ENCODE peak calls at places on chromosomes 6 and 20, in seven cellular contexts. One of them, this sample, is unnamed.

GRCh38 chr6:33792990-33793389 is 4.1 kb upstream of the LEMD2 start:
- DNase-seq in germinal center: no peak
- DNase-seq in AG08396: no peak
- DNase-seq in stimulated activated CD8-positive, alpha-beta memory T cell treated with anti-CD3 and anti-CD28 coated beads, Interleukin-4, amount 100 ng/mL, for 1 hour: no peak
- DNase-seq in GM12892: no peak
- DNase-seq in kidney tubule cell: no peak
- DNase-seq in anterior cingulate cortex: no peak
- DNase-seq in this sample: no peak

GRCh38 chr20:59123011-59123676 is 40.5 kb upstream of the ZNF831 start:
- DNase-seq in anterior cingulate cortex: no peak
- DNase-seq in germinal center: peak
- DNase-seq in stimulated activated CD8-positive, alpha-beta memory T cell treated with anti-CD3 and anti-CD28 coated beads, Interleukin-4, amount 100 ng/mL, for 1 hour: no peak
- DNase-seq in GM12892: no peak
- DNase-seq in kidney tubule cell: no peak
- DNase-seq in AG08396: no peak
- DNase-seq in this sample: no peak

GRCh38 chr6:26543953-26544352 is 5.8 kb downstream of the HMGN4 start:
- DNase-seq in AG08396: no peak
- DNase-seq in kidney tubule cell: peak
- DNase-seq in stimulated activated CD8-positive, alpha-beta memory T cell treated with anti-CD3 and anti-CD28 coated beads, Interleukin-4, amount 100 ng/mL, for 1 hour: no peak
- DNase-seq in GM12892: no peak
- DNase-seq in anterior cingulate cortex: no peak
- DNase-seq in germinal center: peak
- DNase-seq in this sample: no peak

GRCh38 chr6:12911387-12911960 is 194.9 kb downstream of the PHACTR1 start:
- DNase-seq in GM12892: no peak
- DNase-seq in germinal center: no peak
- DNase-seq in stimulated activated CD8-positive, alpha-beta memory T cell treated with anti-CD3 and anti-CD28 coated beads, Interleukin-4, amount 100 ng/mL, for 1 hour: no peak
- DNase-seq in kidney tubule cell: peak
- DNase-seq in anterior cingulate cortex: peak
- DNase-seq in AG08396: no peak
- DNase-seq in this sample: no peak

GRCh38 chr6:127561660-127562059 is 15.3 kb upstream of the C6orf58 start:
- DNase-seq in AG08396: no peak
- DNase-seq in anterior cingulate cortex: no peak
- DNase-seq in GM12892: no peak
- DNase-seq in kidney tubule cell: no peak
- DNase-seq in stimulated activated CD8-positive, alpha-beta memory T cell treated with anti-CD3 and anti-CD28 coated beads, Interleukin-4, amount 100 ng/mL, for 1 hour: no peak
- DNase-seq in germinal center: no peak
- DNase-seq in this sample: no peak

GRCh38 chr20:48619126-48620101 is 208.4 kb downstream of the PREX1 start:
- DNase-seq in stimulated activated CD8-positive, alpha-beta memory T cell treated with anti-CD3 and anti-CD28 coated beads, Interleukin-4, amount 100 ng/mL, for 1 hour: no peak
- DNase-seq in GM12892: no peak
- DNase-seq in AG08396: no peak
- DNase-seq in kidney tubule cell: no peak
- DNase-seq in anterior cingulate cortex: no peak
- DNase-seq in germinal center: no peak
- DNase-seq in this sample: no peak

GRCh38 chr6:5318617-5319016 is 57.3 kb downstream of the FARS2 start:
- DNase-seq in kidney tubule cell: no peak
- DNase-seq in stimulated activated CD8-positive, alpha-beta memory T cell treated with anti-CD3 and anti-CD28 coated beads, Interleukin-4, amount 100 ng/mL, for 1 hour: no peak
- DNase-seq in AG08396: no peak
- DNase-seq in anterior cingulate cortex: no peak
- DNase-seq in GM12892: no peak
- DNase-seq in germinal center: no peak
- DNase-seq in this sample: no peak

GRCh38 chr6:119077643-119078448 is 618 bp downstream of the FAM184A start:
- DNase-seq in stimulated activated CD8-positive, alpha-beta memory T cell treated with anti-CD3 and anti-CD28 coated beads, Interleukin-4, amount 100 ng/mL, for 1 hour: no peak
- DNase-seq in kidney tubule cell: peak
- DNase-seq in AG08396: peak
- DNase-seq in GM12892: peak
- DNase-seq in anterior cingulate cortex: peak
- DNase-seq in germinal center: peak
- DNase-seq in this sample: peak

GRCh38 chr6:129929433-129929832 is 68.3 kb upstream of the TMEM244 start:
- DNase-seq in stimulated activated CD8-positive, alpha-beta memory T cell treated with anti-CD3 and anti-CD28 coated beads, Interleukin-4, amount 100 ng/mL, for 1 hour: no peak
- DNase-seq in AG08396: peak
- DNase-seq in anterior cingulate cortex: peak
- DNase-seq in GM12892: no peak
- DNase-seq in germinal center: no peak
- DNase-seq in kidney tubule cell: peak
- DNase-seq in this sample: no peak

GRCh38 chr6:15481892-15482291 is 180.9 kb downstream of the DTNBP1 start:
- DNase-seq in stimulated activated CD8-positive, alpha-beta memory T cell treated with anti-CD3 and anti-CD28 coated beads, Interleukin-4, amount 100 ng/mL, for 1 hour: no peak
- DNase-seq in GM12892: no peak
- DNase-seq in germinal center: no peak
- DNase-seq in AG08396: no peak
- DNase-seq in kidney tubule cell: peak
- DNase-seq in anterior cingulate cortex: no peak
- DNase-seq in this sample: no peak

GRCh38 chr6:149842331-149842730 is 21.8 kb downstream of the LRP11 start:
- DNase-seq in GM12892: no peak
- DNase-seq in AG08396: no peak
- DNase-seq in anterior cingulate cortex: no peak
- DNase-seq in kidney tubule cell: no peak
- DNase-seq in stimulated activated CD8-positive, alpha-beta memory T cell treated with anti-CD3 and anti-CD28 coated beads, Interleukin-4, amount 100 ng/mL, for 1 hour: no peak
- DNase-seq in germinal center: no peak
- DNase-seq in this sample: no peak

GRCh38 chr6:137171824-137172733 is 1.4 kb downstream of the IL22RA2 start:
- DNase-seq in AG08396: no peak
- DNase-seq in kidney tubule cell: peak
- DNase-seq in stimulated activated CD8-positive, alpha-beta memory T cell treated with anti-CD3 and anti-CD28 coated beads, Interleukin-4, amount 100 ng/mL, for 1 hour: no peak
- DNase-seq in germinal center: no peak
- DNase-seq in anterior cingulate cortex: no peak
- DNase-seq in GM12892: no peak
- DNase-seq in this sample: no peak

GRCh38 chr20:14536738-14537137 is 199.3 kb upstream of the FLRT3 start:
- DNase-seq in AG08396: no peak
- DNase-seq in stimulated activated CD8-positive, alpha-beta memory T cell treated with anti-CD3 and anti-CD28 coated beads, Interleukin-4, amount 100 ng/mL, for 1 hour: no peak
- DNase-seq in anterior cingulate cortex: no peak
- DNase-seq in germinal center: no peak
- DNase-seq in GM12892: no peak
- DNase-seq in kidney tubule cell: no peak
- DNase-seq in this sample: no peak

GRCh38 chr20:50469796-50470195 is 40.4 kb upstream of the PTPN1 start:
- DNase-seq in AG08396: no peak
- DNase-seq in GM12892: no peak
- DNase-seq in stimulated activated CD8-positive, alpha-beta memory T cell treated with anti-CD3 and anti-CD28 coated beads, Interleukin-4, amount 100 ng/mL, for 1 hour: no peak
- DNase-seq in anterior cingulate cortex: no peak
- DNase-seq in germinal center: no peak
- DNase-seq in kidney tubule cell: no peak
- DNase-seq in this sample: no peak

GRCh38 chr20:20946122-20946759 is 159.9 kb downstream of the LINC00237 start:
- DNase-seq in GM12892: no peak
- DNase-seq in kidney tubule cell: peak
- DNase-seq in anterior cingulate cortex: no peak
- DNase-seq in stimulated activated CD8-positive, alpha-beta memory T cell treated with anti-CD3 and anti-CD28 coated beads, Interleukin-4, amount 100 ng/mL, for 1 hour: no peak
- DNase-seq in AG08396: no peak
- DNase-seq in germinal center: no peak
- DNase-seq in this sample: no peak

GRCh38 chr20:58361549-58361948 is 27.5 kb upstream of the VAPB start:
- DNase-seq in GM12892: no peak
- DNase-seq in AG08396: peak
- DNase-seq in stimulated activated CD8-positive, alpha-beta memory T cell treated with anti-CD3 and anti-CD28 coated beads, Interleukin-4, amount 100 ng/mL, for 1 hour: no peak
- DNase-seq in germinal center: no peak
- DNase-seq in anterior cingulate cortex: no peak
- DNase-seq in kidney tubule cell: peak
- DNase-seq in this sample: no peak

GRCh38 chr6:139608872-139609271 is 234.4 kb upstream of the CITED2 start:
- DNase-seq in kidney tubule cell: no peak
- DNase-seq in anterior cingulate cortex: no peak
- DNase-seq in AG08396: peak
- DNase-seq in GM12892: no peak
- DNase-seq in stimulated activated CD8-positive, alpha-beta memory T cell treated with anti-CD3 and anti-CD28 coated beads, Interleukin-4, amount 100 ng/mL, for 1 hour: no peak
- DNase-seq in germinal center: no peak
- DNase-seq in this sample: no peak

GRCh38 chr6:7978736-7979135 is 68.1 kb upstream of the TXNDC5 start:
- DNase-seq in anterior cingulate cortex: no peak
- DNase-seq in GM12892: no peak
- DNase-seq in AG08396: no peak
- DNase-seq in germinal center: no peak
- DNase-seq in stimulated activated CD8-positive, alpha-beta memory T cell treated with anti-CD3 and anti-CD28 coated beads, Interleukin-4, amount 100 ng/mL, for 1 hour: no peak
- DNase-seq in kidney tubule cell: peak
- DNase-seq in this sample: no peak

GRCh38 chr6:2966347-2966746 is 5.0 kb downstream of the SERPINB6 start:
- DNase-seq in kidney tubule cell: no peak
- DNase-seq in AG08396: no peak
- DNase-seq in anterior cingulate cortex: no peak
- DNase-seq in GM12892: no peak
- DNase-seq in stimulated activated CD8-positive, alpha-beta memory T cell treated with anti-CD3 and anti-CD28 coated beads, Interleukin-4, amount 100 ng/mL, for 1 hour: no peak
- DNase-seq in germinal center: no peak
- DNase-seq in this sample: no peak

GRCh38 chr20:36523341-36523740 is 18.0 kb upstream of the MYL9 start:
- DNase-seq in kidney tubule cell: no peak
- DNase-seq in AG08396: no peak
- DNase-seq in stimulated activated CD8-positive, alpha-beta memory T cell treated with anti-CD3 and anti-CD28 coated beads, Interleukin-4, amount 100 ng/mL, for 1 hour: no peak
- DNase-seq in anterior cingulate cortex: no peak
- DNase-seq in germinal center: no peak
- DNase-seq in GM12892: no peak
- DNase-seq in this sample: no peak

GRCh38 chr6:129402244-129402643 is 307.7 kb downstream of the ARHGAP18 start:
- DNase-seq in kidney tubule cell: peak
- DNase-seq in GM12892: no peak
- DNase-seq in anterior cingulate cortex: no peak
- DNase-seq in stimulated activated CD8-positive, alpha-beta memory T cell treated with anti-CD3 and anti-CD28 coated beads, Interleukin-4, amount 100 ng/mL, for 1 hour: no peak
- DNase-seq in AG08396: peak
- DNase-seq in germinal center: no peak
- DNase-seq in this sample: no peak

GRCh38 chr6:138157986-138158638 is 3.6 kb upstream of the ARFGEF3 start:
- DNase-seq in stimulated activated CD8-positive, alpha-beta memory T cell treated with anti-CD3 and anti-CD28 coated beads, Interleukin-4, amount 100 ng/mL, for 1 hour: no peak
- DNase-seq in kidney tubule cell: no peak
- DNase-seq in AG08396: no peak
- DNase-seq in GM12892: no peak
- DNase-seq in anterior cingulate cortex: no peak
- DNase-seq in germinal center: no peak
- DNase-seq in this sample: no peak

GRCh38 chr20:33664762-33665144 is 2.0 kb upstream of the ACTL10 start:
- DNase-seq in germinal center: no peak
- DNase-seq in kidney tubule cell: no peak
- DNase-seq in anterior cingulate cortex: peak
- DNase-seq in stimulated activated CD8-positive, alpha-beta memory T cell treated with anti-CD3 and anti-CD28 coated beads, Interleukin-4, amount 100 ng/mL, for 1 hour: no peak
- DNase-seq in GM12892: no peak
- DNase-seq in AG08396: no peak
- DNase-seq in this sample: no peak

GRCh38 chr6:84653027-84653551 is 111.3 kb downstream of the TBX18 start:
- DNase-seq in germinal center: no peak
- DNase-seq in kidney tubule cell: no peak
- DNase-seq in AG08396: no peak
- DNase-seq in stimulated activated CD8-positive, alpha-beta memory T cell treated with anti-CD3 and anti-CD28 coated beads, Interleukin-4, amount 100 ng/mL, for 1 hour: no peak
- DNase-seq in GM12892: no peak
- DNase-seq in anterior cingulate cortex: no peak
- DNase-seq in this sample: no peak

GRCh38 chr6:85498596-85499258 is 48.8 kb downstream of the NT5E start:
- DNase-seq in germinal center: no peak
- DNase-seq in AG08396: no peak
- DNase-seq in GM12892: no peak
- DNase-seq in stimulated activated CD8-positive, alpha-beta memory T cell treated with anti-CD3 and anti-CD28 coated beads, Interleukin-4, amount 100 ng/mL, for 1 hour: no peak
- DNase-seq in anterior cingulate cortex: no peak
- DNase-seq in kidney tubule cell: peak
- DNase-seq in this sample: no peak

GRCh38 chr6:44039839-44040350 is 87.4 kb downstream of the MRPL14 start:
- DNase-seq in germinal center: no peak
- DNase-seq in kidney tubule cell: no peak
- DNase-seq in AG08396: no peak
- DNase-seq in GM12892: no peak
- DNase-seq in anterior cingulate cortex: no peak
- DNase-seq in stimulated activated CD8-positive, alpha-beta memory T cell treated with anti-CD3 and anti-CD28 coated beads, Interleukin-4, amount 100 ng/mL, for 1 hour: no peak
- DNase-seq in this sample: no peak

GRCh38 chr20:62452475-62453095 is 23.2 kb downstream of the GATA5 start:
- DNase-seq in anterior cingulate cortex: no peak
- DNase-seq in GM12892: no peak
- DNase-seq in kidney tubule cell: no peak
- DNase-seq in AG08396: no peak
- DNase-seq in germinal center: no peak
- DNase-seq in stimulated activated CD8-positive, alpha-beta memory T cell treated with anti-CD3 and anti-CD28 coated beads, Interleukin-4, amount 100 ng/mL, for 1 hour: no peak
- DNase-seq in this sample: no peak

GRCh38 chr6:168100011-168100802 is 21.2 kb upstream of the FRMD1 start:
- DNase-seq in anterior cingulate cortex: no peak
- DNase-seq in stimulated activated CD8-positive, alpha-beta memory T cell treated with anti-CD3 and anti-CD28 coated beads, Interleukin-4, amount 100 ng/mL, for 1 hour: no peak
- DNase-seq in AG08396: no peak
- DNase-seq in GM12892: no peak
- DNase-seq in germinal center: no peak
- DNase-seq in kidney tubule cell: no peak
- DNase-seq in this sample: no peak

GRCh38 chr6:139533573-139534471 is 159.4 kb upstream of the CITED2 start:
- DNase-seq in kidney tubule cell: peak
- DNase-seq in AG08396: peak
- DNase-seq in germinal center: no peak
- DNase-seq in stimulated activated CD8-positive, alpha-beta memory T cell treated with anti-CD3 and anti-CD28 coated beads, Interleukin-4, amount 100 ng/mL, for 1 hour: no peak
- DNase-seq in GM12892: no peak
- DNase-seq in anterior cingulate cortex: no peak
- DNase-seq in this sample: no peak

This sample was measured in activated CD8-positive, alpha-beta memory T cell treated with anti-CD3 and anti-CD28 coated beads for 1 hour.